ENCODE peak calls at places on chromosomes 1 and 21, in nine cellular contexts. A, M, E, T, W, F, C, N and V are unnamed samples.

GRCh38 chr1:170910273-170910672 is 25.1 kb upstream of the MROH9 start:
- DNase-seq in A (no peak), M (peak; percentile 41), E (no peak), T (no peak), W (peak; percentile 90), F (peak; percentile 28), C (peak; percentile 31), N (no peak), V (peak; percentile 85)

GRCh38 chr1:155976062-155976912 is 2.1 kb downstream of the ARHGEF2 start:
- DNase-seq in A (peak; percentile 41), M (peak; percentile 69), E (peak; percentile 58), T (peak; percentile 68), W (peak; percentile 69), F (peak; percentile 70), C (peak; percentile 78), N (peak; percentile 67), V (peak; percentile 68)

GRCh38 chr1:89489037-89489729 is 35.4 kb upstream of the LRRC8B start:
- DNase-seq in A (no peak), M (peak; percentile 41), E (no peak), T (no peak), W (peak; percentile 48), F (peak; percentile 45), C (peak; percentile 71), N (no peak), V (peak; percentile 74)

GRCh38 chr1:172137703-172138102 is 282.8 kb upstream of the C1orf105 start:
- DNase-seq in A (no peak), M (no peak), E (no peak), T (no peak), W (peak; percentile 44), F (no peak), C (no peak), N (no peak), V (no peak)

GRCh38 chr21:27466175-27466574 is 499.3 kb upstream of the ADAMTS5 start:
- DNase-seq in A (no peak), M (no peak), E (no peak), T (no peak), W (peak; percentile 21), F (no peak), C (no peak), N (no peak), V (no peak)

GRCh38 chr1:204672482-204673216 is 12.9 kb downstream of the LRRN2 start:
- DNase-seq in A (no peak), M (no peak), E (no peak), T (no peak), W (no peak), F (no peak), C (no peak), N (no peak), V (no peak)

GRCh38 chr1:174800951-174801350 is 198.8 kb upstream of the CACYBP start:
- DNase-seq in A (no peak), M (no peak), E (no peak), T (no peak), W (no peak), F (no peak), C (no peak), N (no peak), V (no peak)

GRCh38 chr1:205667909-205668643 is 12.2 kb downstream of the SLC45A3 start:
- DNase-seq in A (no peak), M (peak; percentile 45), E (no peak), T (no peak), W (no peak), F (no peak), C (no peak), N (no peak), V (no peak)

GRCh38 chr1:117674521-117675400 is 68.9 kb downstream of the TENT5C start:
- DNase-seq in A (no peak), M (peak; percentile 48), E (no peak), T (peak; percentile 32), W (peak; percentile 52), F (peak; percentile 43), C (no peak), N (no peak), V (peak; percentile 64)

GRCh38 chr1:62823556-62823955 is 39.6 kb downstream of the ATG4C start:
- DNase-seq in A (no peak), M (peak; percentile 3), E (no peak), T (no peak), W (peak; percentile 3), F (no peak), C (peak; percentile 22), N (no peak), V (no peak)

GRCh38 chr1:43008425-43009108 is 49.9 kb upstream of the SLC2A1 start:
- DNase-seq in A (peak; percentile 97), M (no peak), E (peak; percentile 56), T (peak; percentile 100), W (no peak), F (no peak), C (peak; percentile 7), N (no peak), V (no peak)

GRCh38 chr1:159944623-159945455 is 574 bp downstream of the IGSF9 start:
- DNase-seq in A (no peak), M (peak; percentile 42), E (no peak), T (peak; percentile 33), W (no peak), F (no peak), C (no peak), N (no peak), V (no peak)

GRCh38 chr1:17567582-17567981 is 28.1 kb downstream of the ARHGEF10L start:
- DNase-seq in A (no peak), M (no peak), E (no peak), T (no peak), W (peak; percentile 60), F (no peak), C (no peak), N (no peak), V (peak; percentile 74)

GRCh38 chr1:3587133-3587733 is 24.1 kb downstream of the MEGF6 start:
- DNase-seq in A (no peak), M (peak; percentile 39), E (peak; percentile 75), T (no peak), W (peak; percentile 52), F (peak; percentile 97), C (no peak), N (no peak), V (no peak)

GRCh38 chr1:207020016-207020708 is 12.4 kb downstream of the C1orf116 start:
- DNase-seq in A (no peak), M (peak; percentile 97), E (peak; percentile 77), T (no peak), W (no peak), F (peak; percentile 100), C (no peak), N (no peak), V (no peak)

GRCh38 chr1:162391790-162392563 is 10.4 kb downstream of the C1orf226 start:
- DNase-seq in A (no peak), M (peak; percentile 57), E (peak; percentile 61), T (no peak), W (peak; percentile 74), F (peak; percentile 71), C (peak; percentile 55), N (no peak), V (peak; percentile 61)

GRCh38 chr1:55363261-55363660 is 148.1 kb upstream of the USP24 start:
- DNase-seq in A (no peak), M (no peak), E (no peak), T (no peak), W (peak; percentile 75), F (no peak), C (peak; percentile 36), N (no peak), V (peak; percentile 55)

GRCh38 chr1:225435957-225436392 is 8.1 kb upstream of the LBR start:
- DNase-seq in A (no peak), M (no peak), E (no peak), T (no peak), W (no peak), F (no peak), C (no peak), N (no peak), V (no peak)

GRCh38 chr21:38702196-38702595 is 103.5 kb upstream of the ETS2 start:
- DNase-seq in A (no peak), M (no peak), E (no peak), T (no peak), W (no peak), F (no peak), C (no peak), N (no peak), V (no peak)

GRCh38 chr1:224076407-224076806 is 37.5 kb upstream of the FBXO28 start:
- DNase-seq in A (no peak), M (no peak), E (no peak), T (no peak), W (no peak), F (no peak), C (no peak), N (no peak), V (no peak)
- TF ChIP-seq CTCF in A (no peak), M (no peak), E (no peak), T (no peak), W (no peak), F (no peak), C (no peak), N (no peak), V (no peak)

GRCh38 chr1:26677306-26678115 is 18.3 kb upstream of the ARID1A start:
- DNase-seq in A (peak; percentile 57), M (peak; percentile 90), E (peak; percentile 93), T (peak; percentile 86), W (peak; percentile 73), F (peak; percentile 93), C (peak; percentile 76), N (peak; percentile 82), V (peak; percentile 75)
- TF ChIP-seq CTCF in A (no peak), M (peak; percentile 82), E (peak; percentile 60), T (peak; percentile 69), W (peak; percentile 49), F (peak; percentile 90), C (peak; percentile 53), N (peak; percentile 76), V (peak; percentile 38)

GRCh38 chr1:115330480-115331013 is 7.5 kb downstream of the NGF start:
- DNase-seq in A (no peak), M (peak; percentile 47), E (peak; percentile 22), T (no peak), W (peak; percentile 47), F (peak; percentile 62), C (peak; percentile 87), N (no peak), V (peak; percentile 98)
- TF ChIP-seq CTCF in A (no peak), M (peak; percentile 27), E (no peak), T (no peak), W (no peak), F (peak; percentile 39), C (peak; percentile 34), N (no peak), V (peak; percentile 58)

GRCh38 chr1:153959454-153959853 is 1.0 kb upstream of the CRTC2 start:
- DNase-seq in A (no peak), M (no peak), E (no peak), T (no peak), W (no peak), F (no peak), C (no peak), N (no peak), V (no peak)

GRCh38 chr1:153957744-153958110 is 685 bp downstream of the CRTC2 start:
- DNase-seq in A (no peak), M (no peak), E (no peak), T (peak; percentile 42), W (peak; percentile 31), F (no peak), C (peak; percentile 35), N (no peak), V (no peak)

GRCh38 chr1:153956997-153957715 is 1.3 kb downstream of the CRTC2 start:
- DNase-seq in A (no peak), M (no peak), E (no peak), T (no peak), W (no peak), F (no peak), C (no peak), N (no peak), V (no peak)

GRCh38 chr1:153958961-153959260 is 499 bp upstream of the CRTC2 start:
- DNase-seq in A (no peak), M (no peak), E (no peak), T (no peak), W (no peak), F (no peak), C (no peak), N (no peak), V (no peak)

GRCh38 chr1:153958111-153958960 is at the start of gene CRTC2:
- DNase-seq in A (peak; percentile 99), M (peak; percentile 99), E (peak; percentile 99), T (peak; percentile 99), W (peak; percentile 99), F (peak; percentile 99), C (peak; percentile 97), N (peak; percentile 97), V (peak; percentile 98)
- TF ChIP-seq CTCF in A (no peak), M (no peak), E (no peak), T (no peak), W (no peak), F (peak; percentile 31), C (no peak), N (no peak), V (no peak)